ENCODE peak calls at places on chromosomes 12 and 14, in eight cellular contexts. One of them, this sample, is unnamed.

GRCh38 chr12:86265329-86265695 is 9.1 kb upstream of the MGAT4C start:
- DNase-seq in head of caudate nucleus: no peak
- DNase-seq in GM04504: no peak
- DNase-seq in activated T-cell treated with anti-CD3 and anti-CD28 coated beads for 24 hours: no peak
- DNase-seq in neural progenitor cell: no peak
- DNase-seq in stimulated activated CD4-positive, alpha-beta T cell treated with anti-CD3 and anti-CD28 coated beads, Interleukin-4, amount 100 ng/mL, for 1 hour: no peak
- DNase-seq in HEK293T: no peak
- DNase-seq in NCI-H1092 treated with DMSO at 0.1 percent for 48 hours: no peak
- DNase-seq in this sample: no peak

GRCh38 chr12:31228811-31229792 is 96.8 kb downstream of the SINHCAF start:
- DNase-seq in head of caudate nucleus: peak
- DNase-seq in GM04504: no peak
- DNase-seq in activated T-cell treated with anti-CD3 and anti-CD28 coated beads for 24 hours: no peak
- DNase-seq in neural progenitor cell: no peak
- DNase-seq in stimulated activated CD4-positive, alpha-beta T cell treated with anti-CD3 and anti-CD28 coated beads, Interleukin-4, amount 100 ng/mL, for 1 hour: no peak
- DNase-seq in HEK293T: no peak
- DNase-seq in NCI-H1092 treated with DMSO at 0.1 percent for 48 hours: no peak
- DNase-seq in this sample: no peak

GRCh38 chr12:67442347-67442841 is 173.2 kb downstream of the CAND1 start:
- DNase-seq in head of caudate nucleus: peak
- DNase-seq in GM04504: no peak
- DNase-seq in activated T-cell treated with anti-CD3 and anti-CD28 coated beads for 24 hours: no peak
- DNase-seq in neural progenitor cell: no peak
- DNase-seq in stimulated activated CD4-positive, alpha-beta T cell treated with anti-CD3 and anti-CD28 coated beads, Interleukin-4, amount 100 ng/mL, for 1 hour: no peak
- DNase-seq in HEK293T: peak
- DNase-seq in NCI-H1092 treated with DMSO at 0.1 percent for 48 hours: peak
- DNase-seq in this sample: no peak

GRCh38 chr14:75221797-75222196 is 45.4 kb upstream of the TMED10 start:
- DNase-seq in head of caudate nucleus: no peak
- DNase-seq in GM04504: no peak
- DNase-seq in activated T-cell treated with anti-CD3 and anti-CD28 coated beads for 24 hours: no peak
- DNase-seq in neural progenitor cell: no peak
- DNase-seq in stimulated activated CD4-positive, alpha-beta T cell treated with anti-CD3 and anti-CD28 coated beads, Interleukin-4, amount 100 ng/mL, for 1 hour: no peak
- DNase-seq in HEK293T: no peak
- DNase-seq in NCI-H1092 treated with DMSO at 0.1 percent for 48 hours: no peak
- DNase-seq in this sample: no peak

GRCh38 chr12:52823761-52824450 is 10.0 kb upstream of the KRT4 start:
- DNase-seq in head of caudate nucleus: no peak
- DNase-seq in GM04504: no peak
- DNase-seq in activated T-cell treated with anti-CD3 and anti-CD28 coated beads for 24 hours: no peak
- DNase-seq in neural progenitor cell: no peak
- DNase-seq in stimulated activated CD4-positive, alpha-beta T cell treated with anti-CD3 and anti-CD28 coated beads, Interleukin-4, amount 100 ng/mL, for 1 hour: no peak
- DNase-seq in HEK293T: no peak
- DNase-seq in NCI-H1092 treated with DMSO at 0.1 percent for 48 hours: no peak
- DNase-seq in this sample: no peak

GRCh38 chr14:68444449-68445168 is 348.3 kb downstream of the ZFP36L1 start:
- DNase-seq in head of caudate nucleus: no peak
- DNase-seq in GM04504: no peak
- DNase-seq in activated T-cell treated with anti-CD3 and anti-CD28 coated beads for 24 hours: no peak
- DNase-seq in neural progenitor cell: no peak
- DNase-seq in stimulated activated CD4-positive, alpha-beta T cell treated with anti-CD3 and anti-CD28 coated beads, Interleukin-4, amount 100 ng/mL, for 1 hour: no peak
- DNase-seq in HEK293T: no peak
- DNase-seq in NCI-H1092 treated with DMSO at 0.1 percent for 48 hours: no peak
- DNase-seq in this sample: no peak

GRCh38 chr14:92747701-92748258 is 647 bp downstream of the LGMN start:
- DNase-seq in head of caudate nucleus: no peak
- DNase-seq in GM04504: peak
- DNase-seq in activated T-cell treated with anti-CD3 and anti-CD28 coated beads for 24 hours: no peak
- DNase-seq in neural progenitor cell: peak
- DNase-seq in stimulated activated CD4-positive, alpha-beta T cell treated with anti-CD3 and anti-CD28 coated beads, Interleukin-4, amount 100 ng/mL, for 1 hour: no peak
- DNase-seq in HEK293T: no peak
- DNase-seq in NCI-H1092 treated with DMSO at 0.1 percent for 48 hours: no peak
- DNase-seq in this sample: no peak

GRCh38 chr12:13362260-13362841 is 165.8 kb downstream of the EMP1 start:
- DNase-seq in head of caudate nucleus: peak
- DNase-seq in GM04504: no peak
- DNase-seq in activated T-cell treated with anti-CD3 and anti-CD28 coated beads for 24 hours: peak
- DNase-seq in neural progenitor cell: peak
- DNase-seq in stimulated activated CD4-positive, alpha-beta T cell treated with anti-CD3 and anti-CD28 coated beads, Interleukin-4, amount 100 ng/mL, for 1 hour: peak
- DNase-seq in HEK293T: peak
- DNase-seq in NCI-H1092 treated with DMSO at 0.1 percent for 48 hours: peak
- DNase-seq in this sample: peak

GRCh38 chr14:79480212-79480611 is 731.1 kb downstream of the DIO2 start:
- DNase-seq in head of caudate nucleus: no peak
- DNase-seq in GM04504: no peak
- DNase-seq in activated T-cell treated with anti-CD3 and anti-CD28 coated beads for 24 hours: no peak
- DNase-seq in neural progenitor cell: no peak
- DNase-seq in stimulated activated CD4-positive, alpha-beta T cell treated with anti-CD3 and anti-CD28 coated beads, Interleukin-4, amount 100 ng/mL, for 1 hour: no peak
- DNase-seq in HEK293T: no peak
- DNase-seq in NCI-H1092 treated with DMSO at 0.1 percent for 48 hours: no peak
- DNase-seq in this sample: no peak

GRCh38 chr12:24228980-24229730 is 279.7 kb upstream of the SOX5 start:
- DNase-seq in head of caudate nucleus: no peak
- DNase-seq in GM04504: no peak
- DNase-seq in activated T-cell treated with anti-CD3 and anti-CD28 coated beads for 24 hours: no peak
- DNase-seq in neural progenitor cell: no peak
- DNase-seq in stimulated activated CD4-positive, alpha-beta T cell treated with anti-CD3 and anti-CD28 coated beads, Interleukin-4, amount 100 ng/mL, for 1 hour: no peak
- DNase-seq in HEK293T: no peak
- DNase-seq in NCI-H1092 treated with DMSO at 0.1 percent for 48 hours: no peak
- DNase-seq in this sample: no peak

GRCh38 chr12:123936471-123936870 is 36.2 kb downstream of the CCDC92 start:
- DNase-seq in head of caudate nucleus: no peak
- DNase-seq in GM04504: no peak
- DNase-seq in activated T-cell treated with anti-CD3 and anti-CD28 coated beads for 24 hours: no peak
- DNase-seq in neural progenitor cell: no peak
- DNase-seq in stimulated activated CD4-positive, alpha-beta T cell treated with anti-CD3 and anti-CD28 coated beads, Interleukin-4, amount 100 ng/mL, for 1 hour: no peak
- DNase-seq in HEK293T: no peak
- DNase-seq in NCI-H1092 treated with DMSO at 0.1 percent for 48 hours: no peak
- DNase-seq in this sample: no peak

GRCh38 chr12:10661338-10661737 is 12.5 kb downstream of the STYK1 start:
- DNase-seq in head of caudate nucleus: no peak
- DNase-seq in GM04504: peak
- DNase-seq in activated T-cell treated with anti-CD3 and anti-CD28 coated beads for 24 hours: no peak
- DNase-seq in neural progenitor cell: no peak
- DNase-seq in stimulated activated CD4-positive, alpha-beta T cell treated with anti-CD3 and anti-CD28 coated beads, Interleukin-4, amount 100 ng/mL, for 1 hour: no peak
- DNase-seq in HEK293T: no peak
- DNase-seq in NCI-H1092 treated with DMSO at 0.1 percent for 48 hours: no peak
- DNase-seq in this sample: no peak

GRCh38 chr14:48504921-48505320 is 829.5 kb upstream of the MDGA2 start:
- DNase-seq in head of caudate nucleus: no peak
- DNase-seq in GM04504: no peak
- DNase-seq in activated T-cell treated with anti-CD3 and anti-CD28 coated beads for 24 hours: no peak
- DNase-seq in neural progenitor cell: peak
- DNase-seq in stimulated activated CD4-positive, alpha-beta T cell treated with anti-CD3 and anti-CD28 coated beads, Interleukin-4, amount 100 ng/mL, for 1 hour: no peak
- DNase-seq in HEK293T: no peak
- DNase-seq in NCI-H1092 treated with DMSO at 0.1 percent for 48 hours: no peak
- DNase-seq in this sample: no peak

GRCh38 chr12:53761306-53761705 is 9.5 kb upstream of the CISTR start:
- DNase-seq in head of caudate nucleus: no peak
- DNase-seq in GM04504: no peak
- DNase-seq in activated T-cell treated with anti-CD3 and anti-CD28 coated beads for 24 hours: no peak
- DNase-seq in neural progenitor cell: no peak
- DNase-seq in stimulated activated CD4-positive, alpha-beta T cell treated with anti-CD3 and anti-CD28 coated beads, Interleukin-4, amount 100 ng/mL, for 1 hour: no peak
- DNase-seq in HEK293T: no peak
- DNase-seq in NCI-H1092 treated with DMSO at 0.1 percent for 48 hours: no peak
- DNase-seq in this sample: no peak

GRCh38 chr12:55664826-55665225 is 28.1 kb downstream of the OR10P1 start:
- DNase-seq in head of caudate nucleus: no peak
- DNase-seq in GM04504: no peak
- DNase-seq in activated T-cell treated with anti-CD3 and anti-CD28 coated beads for 24 hours: no peak
- DNase-seq in neural progenitor cell: no peak
- DNase-seq in stimulated activated CD4-positive, alpha-beta T cell treated with anti-CD3 and anti-CD28 coated beads, Interleukin-4, amount 100 ng/mL, for 1 hour: no peak
- DNase-seq in HEK293T: no peak
- DNase-seq in NCI-H1092 treated with DMSO at 0.1 percent for 48 hours: no peak
- DNase-seq in this sample: no peak

GRCh38 chr14:65255583-65256443 is 153.5 kb upstream of the MAX start:
- DNase-seq in head of caudate nucleus: no peak
- DNase-seq in GM04504: no peak
- DNase-seq in activated T-cell treated with anti-CD3 and anti-CD28 coated beads for 24 hours: no peak
- DNase-seq in neural progenitor cell: peak
- DNase-seq in stimulated activated CD4-positive, alpha-beta T cell treated with anti-CD3 and anti-CD28 coated beads, Interleukin-4, amount 100 ng/mL, for 1 hour: no peak
- DNase-seq in HEK293T: no peak
- DNase-seq in NCI-H1092 treated with DMSO at 0.1 percent for 48 hours: peak
- DNase-seq in this sample: no peak

GRCh38 chr12:131943389-131943788 is 6.4 kb upstream of the EP400 start:
- DNase-seq in head of caudate nucleus: no peak
- DNase-seq in GM04504: no peak
- DNase-seq in activated T-cell treated with anti-CD3 and anti-CD28 coated beads for 24 hours: no peak
- DNase-seq in neural progenitor cell: no peak
- DNase-seq in stimulated activated CD4-positive, alpha-beta T cell treated with anti-CD3 and anti-CD28 coated beads, Interleukin-4, amount 100 ng/mL, for 1 hour: no peak
- DNase-seq in HEK293T: no peak
- DNase-seq in NCI-H1092 treated with DMSO at 0.1 percent for 48 hours: no peak
- DNase-seq in this sample: no peak

This sample was measured in stimulated activated naive CD4-positive, alpha-beta T cell treated with Interleukin-2 at 50 U/mL for 16 hours.